ENCODE peak calls at places on chromosome 11, in seven cellular contexts. I is neural progenitor cell, K is GM23338, D is HCT116, Y is PC-3, S is GM23248, B is MM.1S. V is an unnamed sample.

GRCh38 chr11:31397239-31397834 is 27.7 kb downstream of the DNAJC24 start:
- DNase-seq in I (peak; percentile 23), K (peak; percentile 56), D (no peak), Y (peak; percentile 56), S (peak; percentile 49), B (peak; percentile 26), V (peak; percentile 38)

GRCh38 chr11:68655406-68655805 is 28.9 kb upstream of the GAL start:
- DNase-seq in I (no peak), K (no peak), D (no peak), Y (no peak), S (no peak), B (no peak), V (no peak)

GRCh38 chr11:128482512-128483191 is 104.7 kb downstream of the ETS1 start:
- DNase-seq in I (no peak), K (no peak), D (no peak), Y (no peak), S (peak; percentile 76), B (no peak), V (no peak)

GRCh38 chr11:7579226-7579825 is 65.5 kb downstream of the PPFIBP2 start:
- DNase-seq in I (no peak), K (no peak), D (no peak), Y (no peak), S (peak; percentile 75), B (no peak), V (no peak)

GRCh38 chr11:113204280-113204679 is 110.1 kb upstream of the TTC12 start:
- DNase-seq in I (no peak), K (no peak), D (no peak), Y (peak; percentile 54), S (no peak), B (no peak), V (no peak)

GRCh38 chr11:72618801-72619200 is 55.4 kb downstream of the PDE2A start:
- DNase-seq in I (no peak), K (no peak), D (no peak), Y (no peak), S (no peak), B (no peak), V (no peak)

GRCh38 chr11:2525941-2526807 is 81.4 kb downstream of the KCNQ1 start:
- DNase-seq in I (no peak), K (no peak), D (no peak), Y (no peak), S (no peak), B (no peak), V (no peak)

GRCh38 chr11:32706985-32707736 is 87.3 kb downstream of the CCDC73 start:
- DNase-seq in I (no peak), K (no peak), D (peak; percentile 44), Y (peak; percentile 85), S (peak; percentile 85), B (peak; percentile 46), V (peak; percentile 19)

GRCh38 chr11:116387623-116388022 is 385.2 kb downstream of the BUD13 start:
- DNase-seq in I (no peak), K (no peak), D (no peak), Y (no peak), S (no peak), B (no peak), V (no peak)

GRCh38 chr11:115345840-115346239 is 158.4 kb downstream of the CADM1 start:
- DNase-seq in I (no peak), K (no peak), D (no peak), Y (no peak), S (no peak), B (no peak), V (no peak)

GRCh38 chr11:77672276-77672675 is 34.7 kb upstream of the CLNS1A start:
- DNase-seq in I (no peak), K (no peak), D (no peak), Y (peak; percentile 85), S (peak; percentile 92), B (no peak), V (peak; percentile 73)

GRCh38 chr11:20483931-20484330 is 96.4 kb downstream of the PRMT3 start:
- DNase-seq in I (no peak), K (no peak), D (no peak), Y (no peak), S (no peak), B (no peak), V (no peak)

GRCh38 chr11:113411536-113411935 is 24.0 kb downstream of the ANKK1 start:
- DNase-seq in I (no peak), K (no peak), D (no peak), Y (no peak), S (no peak), B (no peak), V (no peak)

GRCh38 chr11:62123669-62124185 is at the start of gene INCENP:
- DNase-seq in I (peak; percentile 98), K (peak; percentile 98), D (peak; percentile 97), Y (peak; percentile 100), S (peak; percentile 99), B (peak; percentile 99), V (peak; percentile 98)

GRCh38 chr11:62124186-62125113 is 639 bp downstream of the INCENP start:
- DNase-seq in I (peak; percentile 52), K (peak; percentile 39), D (no peak), Y (peak; percentile 46), S (peak; percentile 77), B (peak; percentile 53), V (peak; percentile 53)

GRCh38 chr11:62125316-62125715 is 1.5 kb downstream of the INCENP start:
- DNase-seq in I (no peak), K (no peak), D (no peak), Y (peak; percentile 12), S (peak; percentile 11), B (no peak), V (no peak)

GRCh38 chr11:62127426-62127825 is 3.6 kb downstream of the INCENP start:
- DNase-seq in I (no peak), K (no peak), D (no peak), Y (no peak), S (no peak), B (no peak), V (no peak)

GRCh38 chr11:62125881-62126280 is 2.1 kb downstream of the INCENP start:
- DNase-seq in I (peak; percentile 31), K (no peak), D (no peak), Y (no peak), S (no peak), B (no peak), V (no peak)
- TF ChIP-seq EZH2phosphoT487 in I (no peak), K (no peak), D (no peak), Y (no peak), S (no peak), B (no peak), V (no peak)

GRCh38 chr11:70312401-70313357 is 42.2 kb downstream of the PPFIA1 start:
- DNase-seq in I (no peak), K (peak; percentile 57), D (no peak), Y (no peak), S (no peak), B (no peak), V (peak; percentile 57)

GRCh38 chr11:70314730-70315129 is 44.2 kb downstream of the PPFIA1 start:
- DNase-seq in I (no peak), K (no peak), D (no peak), Y (no peak), S (no peak), B (no peak), V (no peak)

GRCh38 chr11:70315726-70316125 is 45.2 kb downstream of the PPFIA1 start:
- DNase-seq in I (no peak), K (no peak), D (no peak), Y (no peak), S (no peak), B (no peak), V (no peak)

GRCh38 chr11:70311616-70312015 is 41.1 kb downstream of the PPFIA1 start:
- DNase-seq in I (no peak), K (no peak), D (no peak), Y (no peak), S (no peak), B (no peak), V (no peak)

DNA sequence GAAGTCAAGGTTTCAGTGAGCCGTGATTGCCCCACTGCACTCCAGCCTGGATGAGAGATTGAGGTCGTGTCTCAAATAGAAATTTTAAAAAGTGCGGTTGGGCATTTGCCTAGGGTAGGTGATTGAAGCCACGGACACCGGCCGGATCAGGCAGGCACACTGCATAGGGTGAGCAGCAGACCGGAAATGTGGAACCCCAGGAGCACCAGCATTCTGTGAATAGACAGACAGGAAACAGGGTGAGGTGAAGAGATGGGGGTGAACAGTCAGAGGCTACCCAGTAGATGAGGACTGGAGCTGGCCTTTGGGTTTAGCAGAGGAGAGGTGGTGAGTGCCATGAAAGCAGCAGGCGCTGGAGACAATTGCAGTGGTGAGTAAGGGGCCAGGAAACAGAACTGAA is 43.5 kb downstream of the PPFIA1 start:
- DNase-seq in I (no peak), K (no peak), D (no peak), Y (no peak), S (no peak), B (no peak), V (no peak)
- H4K20me1 ChIP-seq in I (peaks cover 40% of the 10 kb centered on the region), K (peaks cover 13% of the 10 kb centered on the region), D (no peaks in the 10 kb centered on the region), Y (no peaks in the 10 kb centered on the region), S (no peaks in the 10 kb centered on the region), B (no peaks in the 10 kb centered on the region), V (peaks cover 15% of the 10 kb centered on the region)

GRCh38 chr11:124758355-124759267 is 3.5 kb downstream of the ESAM start:
- DNase-seq in I (peak; percentile 94), K (peak; percentile 98), D (peak; percentile 59), Y (peak; percentile 51), S (peak; percentile 80), B (peak; percentile 23), V (peak; percentile 94)

GRCh38 chr11:124760806-124761205 is 1.3 kb downstream of the ESAM start:
- DNase-seq in I (no peak), K (no peak), D (no peak), Y (no peak), S (no peak), B (no peak), V (no peak)

GRCh38 chr11:124761301-124762021 is 629 bp downstream of the ESAM start:
- DNase-seq in I (peak; percentile 58), K (peak; percentile 62), D (no peak), Y (no peak), S (no peak), B (no peak), V (no peak)

GRCh38 chr11:124759268-124760204 is 2.6 kb downstream of the ESAM start:
- DNase-seq in I (peak; percentile 62), K (peak; percentile 59), D (no peak), Y (no peak), S (no peak), B (no peak), V (no peak)

GRCh38 chr11:124760205-124760652 is 1.9 kb downstream of the ESAM start:
- DNase-seq in I (peak; percentile 28), K (no peak), D (no peak), Y (no peak), S (no peak), B (peak; percentile 24), V (no peak)
- TF ChIP-seq EZH2 in I (peak; percentile 33), K (peak; percentile 82), D (no peak), Y (no peak), S (no peak), B (no peak), V (peak; percentile 56)

DNA sequence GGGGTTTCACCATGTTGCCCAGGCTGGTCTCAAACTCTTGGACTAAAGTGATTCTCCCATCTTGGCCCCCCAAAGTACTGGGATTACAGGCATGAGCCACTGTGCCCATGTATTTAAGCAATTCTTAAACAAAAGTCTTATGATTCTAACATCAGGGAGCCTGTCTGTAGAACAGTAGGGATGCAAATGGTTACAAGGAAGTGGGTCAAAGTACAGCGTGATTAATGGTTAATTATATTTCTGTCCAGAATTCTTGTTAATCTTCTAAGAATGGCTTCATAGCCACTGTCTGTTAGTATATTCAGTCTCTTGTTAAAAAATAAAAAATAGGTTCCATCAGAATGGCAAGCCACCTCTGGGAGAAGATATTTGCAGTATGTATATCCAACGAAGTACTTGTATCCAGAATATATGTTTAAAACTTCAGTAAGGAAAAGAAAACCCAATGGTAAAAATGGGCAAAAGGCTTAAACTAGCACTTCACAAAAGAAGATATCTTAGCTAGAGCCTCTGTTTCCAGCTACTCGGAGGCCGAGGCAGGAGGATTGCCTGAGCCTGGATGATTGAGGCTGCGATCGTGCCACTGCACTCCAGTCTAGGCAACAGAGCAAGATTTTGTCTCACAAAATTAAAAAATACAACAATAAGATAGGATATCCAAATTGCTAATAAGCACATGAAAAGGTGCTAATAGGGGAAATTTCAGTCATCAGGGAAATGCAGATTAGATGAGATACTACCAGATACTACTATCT is 22.9 kb downstream of the ATG13 start:
- DNase-seq in I (no peak), K (no peak), D (no peak), Y (no peak), S (no peak), B (no peak), V (peak; percentile 23)
- TF ChIP-seq EZH2phosphoT487 in I (no peak), K (no peak), D (no peak), Y (no peak), S (no peak), B (no peak), V (no peak)